ENCODE peak calls at places on chromosomes 11 and 22, in four cellular contexts. One of them, this sample, is unnamed.

GRCh38 chr11:128776088-128776433 is 82.2 kb downstream of the FLI1 start:
- DNase-seq in Peyer's patch: no peak
- DNase-seq in neuronal stem cell: no peak
- DNase-seq in Calu3: no peak
- DNase-seq in this sample: no peak

GRCh38 chr11:118373263-118373662 is 13.9 kb downstream of the UBE4A start:
- DNase-seq in Peyer's patch: no peak
- DNase-seq in neuronal stem cell: no peak
- DNase-seq in Calu3: no peak
- DNase-seq in this sample: no peak

GRCh38 chr11:87473174-87473573 is 435.4 kb downstream of the TMEM135 start:
- DNase-seq in Peyer's patch: no peak
- DNase-seq in neuronal stem cell: no peak
- DNase-seq in Calu3: no peak
- DNase-seq in this sample: no peak

GRCh38 chr22:30375312-30375849 is 11.8 kb downstream of the RNF215 start:
- DNase-seq in Peyer's patch: no peak
- DNase-seq in neuronal stem cell: no peak
- DNase-seq in Calu3: no peak
- DNase-seq in this sample: no peak

GRCh38 chr11:424232-424631 is 9.4 kb upstream of the SIGIRR start:
- DNase-seq in Peyer's patch: no peak
- DNase-seq in neuronal stem cell: no peak
- DNase-seq in Calu3: no peak
- DNase-seq in this sample: no peak

GRCh38 chr11:77147668-77148321 is 19.7 kb downstream of the MYO7A start:
- DNase-seq in Peyer's patch: peak; percentile 72
- DNase-seq in neuronal stem cell: no peak
- DNase-seq in Calu3: no peak
- DNase-seq in this sample: peak; percentile 20

GRCh38 chr11:36019722-36020121 is 75.9 kb downstream of the LDLRAD3 start:
- DNase-seq in Peyer's patch: no peak
- DNase-seq in neuronal stem cell: no peak
- DNase-seq in Calu3: no peak
- DNase-seq in this sample: no peak

GRCh38 chr11:17682848-17683247 is 36.5 kb upstream of the MYOD1 start:
- DNase-seq in Peyer's patch: no peak
- DNase-seq in neuronal stem cell: no peak
- DNase-seq in Calu3: no peak
- DNase-seq in this sample: no peak

GRCh38 chr11:1049911-1050580 is 13.5 kb upstream of the MUC6 start:
- DNase-seq in Peyer's patch: no peak
- DNase-seq in neuronal stem cell: no peak
- DNase-seq in Calu3: no peak
- DNase-seq in this sample: no peak

GRCh38 chr22:21003782-21004181 is 1.9 kb upstream of the THAP7 start:
- DNase-seq in Peyer's patch: no peak
- DNase-seq in neuronal stem cell: no peak
- DNase-seq in Calu3: no peak
- DNase-seq in this sample: no peak

GRCh38 chr11:32136654-32137053 is 45.8 kb downstream of the RCN1 start:
- DNase-seq in Peyer's patch: no peak
- DNase-seq in neuronal stem cell: no peak
- DNase-seq in Calu3: no peak
- DNase-seq in this sample: no peak

GRCh38 chr11:31397239-31397834 is 27.7 kb downstream of the DNAJC24 start:
- DNase-seq in Peyer's patch: no peak
- DNase-seq in neuronal stem cell: no peak
- DNase-seq in Calu3: no peak
- DNase-seq in this sample: peak; percentile 49

GRCh38 chr11:1559103-1559951 is 12.7 kb downstream of the DUSP8 start:
- DNase-seq in Peyer's patch: peak; percentile 94
- DNase-seq in neuronal stem cell: no peak
- DNase-seq in Calu3: peak; percentile 95
- DNase-seq in this sample: peak; percentile 97

GRCh38 chr22:17241571-17242310 is 22.5 kb upstream of the ADA2 start:
- DNase-seq in Peyer's patch: no peak
- DNase-seq in neuronal stem cell: no peak
- DNase-seq in Calu3: no peak
- DNase-seq in this sample: no peak

GRCh38 chr11:27013741-27014415 is 20.0 kb downstream of the FIBIN start:
- DNase-seq in Peyer's patch: no peak
- DNase-seq in neuronal stem cell: no peak
- DNase-seq in Calu3: no peak
- DNase-seq in this sample: no peak

GRCh38 chr11:3108183-3108721 is 51.0 kb upstream of the CARS1 start:
- DNase-seq in Peyer's patch: peak; percentile 44
- DNase-seq in neuronal stem cell: no peak
- DNase-seq in Calu3: no peak
- DNase-seq in this sample: no peak

GRCh38 chr22:29883045-29883830 is at the start of gene MTMR3:
- DNase-seq in Peyer's patch: peak; percentile 98
- DNase-seq in neuronal stem cell: peak; percentile 91
- DNase-seq in Calu3: peak; percentile 98
- DNase-seq in this sample: peak; percentile 98

GRCh38 chr11:1963864-1964263 is 16.7 kb downstream of the MRPL23 start:
- DNase-seq in Peyer's patch: no peak
- DNase-seq in neuronal stem cell: no peak
- DNase-seq in Calu3: no peak
- DNase-seq in this sample: no peak

GRCh38 chr11:69661413-69661715 is 13.8 kb downstream of the LTO1 start:
- DNase-seq in Peyer's patch: peak; percentile 25
- DNase-seq in neuronal stem cell: no peak
- DNase-seq in Calu3: no peak
- DNase-seq in this sample: no peak

GRCh38 chr11:116422976-116423375 is 349.8 kb downstream of the BUD13 start:
- DNase-seq in Peyer's patch: no peak
- DNase-seq in neuronal stem cell: no peak
- DNase-seq in Calu3: no peak
- DNase-seq in this sample: no peak

GRCh38 chr22:11605468-11605981 is 3922.5 kb upstream of the OR11H1 start:
- DNase-seq in Peyer's patch: no peak
- DNase-seq in neuronal stem cell: no peak
- DNase-seq in Calu3: no peak
- DNase-seq in this sample: no peak

GRCh38 chr11:19605500-19606371 is 106.9 kb upstream of the NAV2 start:
- DNase-seq in Peyer's patch: no peak
- DNase-seq in neuronal stem cell: no peak
- DNase-seq in Calu3: no peak
- DNase-seq in this sample: no peak

GRCh38 chr11:92332986-92333385 is 108.4 kb downstream of the FAT3 start:
- DNase-seq in Peyer's patch: no peak
- DNase-seq in neuronal stem cell: no peak
- DNase-seq in Calu3: no peak
- DNase-seq in this sample: no peak

GRCh38 chr11:109859325-109859724 is 233.9 kb upstream of the ZC3H12C start:
- DNase-seq in Peyer's patch: no peak
- DNase-seq in neuronal stem cell: no peak
- DNase-seq in Calu3: no peak
- DNase-seq in this sample: no peak

GRCh38 chr22:46421272-46421671 is 85.8 kb downstream of the TRMU start:
- DNase-seq in Peyer's patch: no peak
- DNase-seq in neuronal stem cell: no peak
- DNase-seq in Calu3: no peak
- DNase-seq in this sample: no peak

GRCh38 chr11:86800076-86800955 is at the start of gene PRSS23:
- DNase-seq in Peyer's patch: peak; percentile 81
- DNase-seq in neuronal stem cell: peak; percentile 79
- DNase-seq in Calu3: peak; percentile 64
- DNase-seq in this sample: peak; percentile 78

GRCh38 chr11:6656936-6657335 is 1.3 kb upstream of the DCHS1 start:
- DNase-seq in Peyer's patch: no peak
- DNase-seq in neuronal stem cell: no peak
- DNase-seq in Calu3: no peak
- DNase-seq in this sample: no peak

GRCh38 chr22:42022162-42022847 is 23.7 kb downstream of the WBP2NL start:
- DNase-seq in Peyer's patch: no peak
- DNase-seq in neuronal stem cell: no peak
- DNase-seq in Calu3: peak; percentile 41
- DNase-seq in this sample: peak; percentile 22

GRCh38 chr22:20970939-20971657 is 4.0 kb downstream of the AIFM3 start:
- DNase-seq in Peyer's patch: no peak
- DNase-seq in neuronal stem cell: peak; percentile 78
- DNase-seq in Calu3: no peak
- DNase-seq in this sample: no peak

GRCh38 chr22:18056161-18056666 is 21.6 kb upstream of the PEX26 start:
- DNase-seq in Peyer's patch: peak; percentile 77
- DNase-seq in neuronal stem cell: no peak
- DNase-seq in Calu3: peak; percentile 40
- DNase-seq in this sample: no peak

This sample was measured in HT-29.